ENCODE peak calls at places on chromosomes 12 and 14, in four cellular contexts. N, L, D and V are unnamed samples.

GRCh38 chr14:98608071-98609060 is 663.6 kb downstream of the BCL11B start:
- DNase-seq in N (no peak), L (no peak), D (no peak), V (no peak)

GRCh38 chr12:82981150-82981549 is 294.4 kb downstream of the TMTC2 start:
- DNase-seq in N (no peak), L (no peak), D (no peak), V (no peak)

GRCh38 chr14:97462081-97462480 is 664.9 kb downstream of the VRK1 start:
- DNase-seq in N (no peak), L (no peak), D (no peak), V (no peak)

GRCh38 chr12:27951898-27952297 is 20.6 kb downstream of the PTHLH start:
- DNase-seq in N (no peak), L (no peak), D (no peak), V (no peak)

GRCh38 chr14:37133284-37133913 is 39.0 kb downstream of the SLC25A21 start:
- DNase-seq in N (no peak), L (no peak), D (no peak), V (no peak)

GRCh38 chr14:23052182-23052623 is 5.1 kb downstream of the CDH24 start:
- DNase-seq in N (peak), L (no peak), D (peak), V (peak)

GRCh38 chr14:32006267-32007110 is 70.6 kb upstream of the ARHGAP5 start:
- DNase-seq in N (no peak), L (peak), D (no peak), V (peak)

GRCh38 chr12:63918788-63919300 is 74.3 kb downstream of the SRGAP1 start:
- DNase-seq in N (no peak), L (peak), D (no peak), V (no peak)

GRCh38 chr12:107318804-107319535 is 225.6 kb upstream of the CRY1 start:
- DNase-seq in N (peak), L (peak), D (peak), V (peak)

GRCh38 chr12:72219937-72220336 is 52.2 kb upstream of the TRHDE start:
- DNase-seq in N (no peak), L (no peak), D (no peak), V (no peak)

GRCh38 chr14:29278301-29278700 is 511.7 kb downstream of the FOXG1 start:
- DNase-seq in N (no peak), L (no peak), D (no peak), V (no peak)

GRCh38 chr12:57892232-57892987 is 45.9 kb upstream of the CTDSP2 start:
- DNase-seq in N (no peak), L (no peak), D (no peak), V (no peak)
- H2BK5ac ChIP-seq in N (no peak), L (peak), D (no peak), V (no peak)

DNA sequence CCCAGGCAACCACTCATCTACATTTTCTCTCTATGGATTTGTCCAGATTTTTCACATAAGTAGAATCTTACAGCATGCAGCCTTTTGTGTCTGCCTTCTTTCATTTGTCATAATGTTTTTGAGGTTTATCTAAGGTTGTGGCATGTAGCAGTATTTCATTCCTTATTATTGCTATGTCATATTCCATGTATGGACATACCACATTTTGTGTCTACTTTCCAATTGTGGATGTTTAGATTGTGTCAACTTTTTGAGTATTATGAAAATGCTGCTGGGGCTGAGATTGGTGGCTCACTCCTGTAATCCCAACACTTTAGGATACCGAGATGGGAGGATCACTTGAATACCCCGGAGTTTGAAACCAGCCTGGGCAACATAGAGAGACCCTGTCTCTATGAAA is 3.2 kb upstream of the ATXN2 start:
- DNase-seq in N (no peak), L (no peak), D (no peak), V (no peak)
- H3K9ac ChIP-seq in N (no peak), L (no peak), D (no peak), V (no peak)

GRCh38 chr12:56411781-56412639 is 37.2 kb downstream of the TIMELESS start:
- DNase-seq in N (no peak), L (no peak), D (no peak), V (no peak)
- H4K5ac ChIP-seq in N (no peak), L (no peak), D (no peak), V (no peak)

GRCh38 chr14:88551936-88552565 is 2.8 kb downstream of the PTPN21 start:
- DNase-seq in N (peak), L (peak), D (peak), V (peak)
- H2BK5ac ChIP-seq in N (no peak), L (peak), D (no peak), V (no peak)